ENCODE peak calls at places on chromosomes 16 and 17, in five cellular contexts. K, Q, Y, A and V are unnamed samples.
A peak's percentile ranks its signal among the peaks of the same experiment; 100 is the strongest.

GRCh38 chr17:640436-640835 is 74.2 kb downstream of the VPS53 start:
- DNase-seq in K (no peak), Q (no peak), Y (no peak), A (no peak), V (no peak)

GRCh38 chr17:79831367-79832210 is 7.7 kb downstream of the CBX4 start:
- DNase-seq in K (no peak), Q (peak; percentile 83), Y (no peak), A (no peak), V (peak; percentile 24)

GRCh38 chr17:78040561-78041400 is 82.3 kb downstream of the TNRC6C start:
- DNase-seq in K (peak; percentile 66), Q (peak; percentile 60), Y (no peak), A (peak; percentile 58), V (no peak)

GRCh38 chr16:65909310-65910050 is 457.0 kb upstream of the CDH5 start:
- DNase-seq in K (no peak), Q (no peak), Y (no peak), A (peak; percentile 19), V (peak; percentile 35)

GRCh38 chr16:68364601-68364998 is 53.8 kb downstream of the PRMT7 start:
- DNase-seq in K (no peak), Q (no peak), Y (no peak), A (peak; percentile 23), V (peak; percentile 31)

GRCh38 chr17:19510903-19511302 is 22.8 kb upstream of the SLC47A1 start:
- DNase-seq in K (no peak), Q (no peak), Y (no peak), A (no peak), V (no peak)

GRCh38 chr17:81510798-81511549 is 1.6 kb downstream of the ACTG1 start:
- DNase-seq in K (no peak), Q (peak; percentile 50), Y (no peak), A (peak; percentile 39), V (peak; percentile 51)

GRCh38 chr17:72004476-72005331 is 116.1 kb upstream of the SOX9 start:
- DNase-seq in K (no peak), Q (no peak), Y (no peak), A (peak; percentile 56), V (no peak)

GRCh38 chr17:62109378-62109902 is 44.4 kb upstream of the MED13 start:
- DNase-seq in K (peak; percentile 92), Q (peak; percentile 56), Y (no peak), A (peak; percentile 77), V (peak; percentile 86)

GRCh38 chr16:836221-836620 is 35.7 kb upstream of the GNG13 start:
- DNase-seq in K (no peak), Q (no peak), Y (no peak), A (no peak), V (no peak)

GRCh38 chr17:55286681-55287589 is 22.2 kb downstream of the HLF start:
- DNase-seq in K (peak; percentile 74), Q (no peak), Y (no peak), A (peak; percentile 67), V (peak; percentile 69)

GRCh38 chr16:30948956-30949654 is at the start of gene ORAI3:
- DNase-seq in K (peak; percentile 53), Q (peak; percentile 90), Y (no peak), A (peak; percentile 53), V (peak; percentile 70)

GRCh38 chr16:10728035-10728462 is 15.6 kb upstream of the NUBP1 start:
- DNase-seq in K (no peak), Q (no peak), Y (no peak), A (no peak), V (no peak)

GRCh38 chr17:5662409-5663150 is 78.3 kb upstream of the NLRP1 start:
- DNase-seq in K (no peak), Q (no peak), Y (no peak), A (no peak), V (no peak)

GRCh38 chr17:8681175-8681949 is 50.8 kb upstream of the MYH10 start:
- DNase-seq in K (no peak), Q (no peak), Y (peak; percentile 65), A (peak; percentile 89), V (peak; percentile 56)

GRCh38 chr16:22912654-22913053 is 98.7 kb downstream of the HS3ST2 start:
- DNase-seq in K (no peak), Q (no peak), Y (no peak), A (no peak), V (no peak)

GRCh38 chr16:14121135-14121534 is 50.0 kb downstream of the MRTFB start:
- DNase-seq in K (no peak), Q (no peak), Y (no peak), A (no peak), V (no peak)

GRCh38 chr17:44916781-44917241 is 1.5 kb upstream of the GFAP start:
- DNase-seq in K (no peak), Q (no peak), Y (no peak), A (peak; percentile 58), V (no peak)

GRCh38 chr17:72187544-72187943 is 66.7 kb downstream of the SOX9 start:
- DNase-seq in K (no peak), Q (no peak), Y (no peak), A (peak; percentile 65), V (peak; percentile 47)

GRCh38 chr17:1487939-1488825 is 4.3 kb downstream of the MYO1C start:
- DNase-seq in K (peak; percentile 74), Q (peak; percentile 84), Y (peak; percentile 56), A (peak; percentile 84), V (peak; percentile 87)

GRCh38 chr16:80369559-80369958 is 171.2 kb upstream of the DYNLRB2 start:
- DNase-seq in K (peak; percentile 31), Q (no peak), Y (no peak), A (peak; percentile 59), V (peak; percentile 81)

GRCh38 chr16:56981729-56982271 is 7.6 kb upstream of the NLRC5 start:
- DNase-seq in K (no peak), Q (no peak), Y (no peak), A (no peak), V (no peak)

GRCh38 chr16:78489631-78490030 is 390.2 kb downstream of the WWOX start:
- DNase-seq in K (no peak), Q (no peak), Y (no peak), A (no peak), V (no peak)

GRCh38 chr16:66905633-66906539 is 12.8 kb downstream of the CDH16 start:
- DNase-seq in K (no peak), Q (no peak), Y (no peak), A (no peak), V (peak; percentile 36)

GRCh38 chr17:81322271-81323082 is 27.4 kb upstream of the SLC38A10 start:
- DNase-seq in K (peak; percentile 89), Q (no peak), Y (no peak), A (no peak), V (no peak)

GRCh38 chr17:17785407-17785806 is 51.4 kb downstream of the SREBF1 start:
- DNase-seq in K (no peak), Q (no peak), Y (no peak), A (no peak), V (no peak)

GRCh38 chr17:17783825-17784598 is 52.8 kb downstream of the SREBF1 start:
- DNase-seq in K (no peak), Q (no peak), Y (no peak), A (peak; percentile 74), V (peak; percentile 72)

GRCh38 chr17:17782425-17783120 is 54.2 kb downstream of the SREBF1 start:
- DNase-seq in K (no peak), Q (no peak), Y (no peak), A (peak; percentile 30), V (no peak)

GRCh38 chr17:17783121-17783824 is 53.5 kb downstream of the SREBF1 start:
- DNase-seq in K (no peak), Q (peak; percentile 68), Y (no peak), A (peak; percentile 40), V (peak; percentile 36)

GRCh38 chr17:17784599-17785264 is 52.1 kb downstream of the SREBF1 start:
- DNase-seq in K (peak; percentile 69), Q (no peak), Y (no peak), A (no peak), V (peak; percentile 52)
- H3K4me3 ChIP-seq in K (no peak overlapping the region), Q (no peak overlapping the region), Y (no peak overlapping the region), A (no peak overlapping the region), V (no peak overlapping the region)

GRCh38 chr16:87409781-87410180 is 17.6 kb downstream of the MAP1LC3B start:
- DNase-seq in K (no peak), Q (no peak), Y (no peak), A (no peak), V (no peak)

GRCh38 chr16:87407511-87408112 is 15.5 kb downstream of the MAP1LC3B start:
- DNase-seq in K (no peak), Q (peak; percentile 73), Y (peak; percentile 59), A (peak; percentile 85), V (no peak)

GRCh38 chr16:87410530-87410929 is 18.4 kb downstream of the MAP1LC3B start:
- DNase-seq in K (no peak), Q (no peak), Y (no peak), A (no peak), V (no peak)

GRCh38 chr16:87410958-87411357 is 18.8 kb downstream of the MAP1LC3B start:
- DNase-seq in K (no peak), Q (no peak), Y (no peak), A (no peak), V (no peak)

GRCh38 chr16:87409153-87409552 is 17.0 kb downstream of the MAP1LC3B start:
- DNase-seq in K (no peak), Q (no peak), Y (no peak), A (no peak), V (no peak)
- TF ChIP-seq CTCF in K (no peak), Q (no peak), Y (no peak), A (no peak), V (no peak)

GRCh38 chr16:87271256-87271655 is 45.9 kb downstream of the C16orf95 start:
- DNase-seq in K (no peak), Q (no peak), Y (no peak), A (no peak), V (no peak)
- H3K4me3 ChIP-seq in K (no peak overlapping the region), Q (no peak overlapping the region), Y (no peak overlapping the region), A (no peak overlapping the region), V (no peak overlapping the region)

GRCh38 chr17:73989671-73990070 is 213.8 kb upstream of the RPL38 start:
- DNase-seq in K (no peak), Q (no peak), Y (no peak), A (no peak), V (no peak)
- TF ChIP-seq CTCF in K (no peak), Q (no peak), Y (no peak), A (no peak), V (no peak)

GRCh38 chr17:50469005-50469605 is 425 bp upstream of the CHAD start:
- DNase-seq in K (no peak), Q (no peak), Y (no peak), A (no peak), V (peak; percentile 14)
- H3K4me3 ChIP-seq in K (no peak overlapping the region), Q (peak overlapping the region; percentile 6), Y (peak overlapping the region; percentile 25), A (peak overlapping the region; percentile 42), V (peak overlapping the region; percentile 35)

GRCh38 chr16:19659554-19659953 is 58.5 kb downstream of the KNOP1 start:
- DNase-seq in K (no peak), Q (no peak), Y (no peak), A (no peak), V (peak; percentile 26)
- TF ChIP-seq CTCF in K (peak; percentile 12), Q (no peak), Y (no peak), A (no peak), V (peak; percentile 38)

GRCh38 chr17:50421308-50422031 is 4.5 kb upstream of the ACSF2 start:
- DNase-seq in K (no peak), Q (no peak), Y (no peak), A (no peak), V (peak; percentile 60)
- H3K4me3 ChIP-seq in K (no peak overlapping the region), Q (no peak overlapping the region), Y (no peak overlapping the region), A (peak overlapping the region; percentile 9), V (peak overlapping the region; percentile 36)